ENCODE peak calls at places on chromosomes 12 and 14, in eight cellular contexts. Y is GM04504; K is choroid plexus epithelial cell; I is iPS-NIHi11; U is T follicular helper cell; L is CD4-positive, alpha-beta T cell; W is HAP-1; M is pancreas. T is an unnamed sample.

GRCh38 chr14:93972618-93973205 is 3.7 kb downstream of the ASB2 start:
- DNase-seq in Y (no peak), K (no peak), I (no peak), U (no peak), L (no peak), W (no peak), M (no peak), T (no peak)

GRCh38 chr12:30820406-30820946 is 65.7 kb upstream of the CAPRIN2 start:
- DNase-seq in Y (no peak), K (no peak), I (no peak), U (no peak), L (no peak), W (no peak), M (no peak), T (no peak)

GRCh38 chr14:71521736-71522135 is 410.5 kb upstream of the RGS6 start:
- DNase-seq in Y (no peak), K (no peak), I (no peak), U (no peak), L (no peak), W (no peak), M (no peak), T (no peak)

GRCh38 chr12:25496098-25496587 is 56.9 kb downstream of the LMNTD1 start:
- DNase-seq in Y (no peak), K (peak; percentile 17), I (no peak), U (no peak), L (no peak), W (no peak), M (no peak), T (no peak)

GRCh38 chr12:24839268-24839791 is 109.6 kb downstream of the BCAT1 start:
- DNase-seq in Y (no peak), K (peak; percentile 78), I (no peak), U (no peak), L (no peak), W (no peak), M (no peak), T (no peak)

GRCh38 chr12:1171657-1172056 is 180.6 kb downstream of the ERC1 start:
- DNase-seq in Y (no peak), K (peak; percentile 12), I (no peak), U (no peak), L (no peak), W (peak; percentile 85), M (no peak), T (no peak)

GRCh38 chr14:52033131-52033642 is 35.7 kb downstream of the NID2 start:
- DNase-seq in Y (peak; percentile 56), K (peak; percentile 68), I (no peak), U (no peak), L (no peak), W (no peak), M (no peak), T (no peak)

GRCh38 chr12:24864796-24865125 is 84.1 kb downstream of the BCAT1 start:
- DNase-seq in Y (no peak), K (peak; percentile 72), I (peak; percentile 13), U (no peak), L (no peak), W (no peak), M (no peak), T (no peak)

GRCh38 chr14:60933920-60934655 is 46.8 kb downstream of the TRMT5 start:
- DNase-seq in Y (no peak), K (no peak), I (no peak), U (no peak), L (no peak), W (peak; percentile 26), M (no peak), T (no peak)

GRCh38 chr12:89216141-89216952 is 136.0 kb downstream of the DUSP6 start:
- DNase-seq in Y (no peak), K (no peak), I (no peak), U (no peak), L (no peak), W (peak; percentile 90), M (no peak), T (no peak)

GRCh38 chr14:77615231-77616132 is 955 bp downstream of the SPTLC2 start:
- DNase-seq in Y (no peak), K (peak; percentile 14), I (no peak), U (no peak), L (no peak), W (no peak), M (no peak), T (no peak)

GRCh38 chr14:85501751-85502150 is 28.2 kb upstream of the FLRT2 start:
- DNase-seq in Y (no peak), K (no peak), I (no peak), U (no peak), L (no peak), W (no peak), M (no peak), T (no peak)

GRCh38 chr14:70045715-70046535 is 142.8 kb downstream of the SLC8A3 start:
- DNase-seq in Y (no peak), K (peak; percentile 70), I (peak; percentile 84), U (no peak), L (no peak), W (peak; percentile 52), M (peak; percentile 73), T (no peak)

GRCh38 chr14:56147980-56148901 is 30.0 kb downstream of the PELI2 start:
- DNase-seq in Y (no peak), K (no peak), I (no peak), U (no peak), L (no peak), W (peak; percentile 24), M (no peak), T (no peak)

GRCh38 chr12:104929368-104929767 is 28.7 kb downstream of the SLC41A2 start:
- DNase-seq in Y (no peak), K (no peak), I (no peak), U (no peak), L (no peak), W (no peak), M (no peak), T (no peak)

GRCh38 chr14:67618617-67619063 is 1.1 kb upstream of the ARG2 start:
- DNase-seq in Y (peak; percentile 60), K (peak; percentile 91), I (peak; percentile 56), U (peak; percentile 13), L (no peak), W (peak; percentile 86), M (no peak), T (no peak)

GRCh38 chr12:22874151-22874550 is 249.2 kb downstream of the ETNK1 start:
- DNase-seq in Y (no peak), K (no peak), I (no peak), U (no peak), L (no peak), W (no peak), M (no peak), T (no peak)

GRCh38 chr14:29462271-29462670 is 465.4 kb downstream of the PRKD1 start:
- DNase-seq in Y (no peak), K (no peak), I (no peak), U (no peak), L (no peak), W (no peak), M (no peak), T (no peak)

GRCh38 chr12:47946413-47947107 is 16.8 kb upstream of the TMEM106C start:
- DNase-seq in Y (no peak), K (peak; percentile 28), I (no peak), U (no peak), L (no peak), W (no peak), M (no peak), T (no peak)

GRCh38 chr14:105326891-105327694 is 12.5 kb downstream of the PACS2 start:
- DNase-seq in Y (no peak), K (no peak), I (peak; percentile 76), U (no peak), L (no peak), W (no peak), M (peak; percentile 18), T (no peak)

GRCh38 chr12:67223225-67223624 is 45.9 kb upstream of the CAND1 start:
- DNase-seq in Y (no peak), K (no peak), I (no peak), U (no peak), L (no peak), W (no peak), M (no peak), T (no peak)

GRCh38 chr14:33916663-33917565 is 34.0 kb downstream of the EGLN3 start:
- DNase-seq in Y (no peak), K (peak; percentile 29), I (no peak), U (no peak), L (no peak), W (no peak), M (no peak), T (peak; percentile 32)

GRCh38 chr12:58764100-58764953 is 156.0 kb downstream of the LRIG3 start:
- DNase-seq in Y (no peak), K (peak; percentile 66), I (no peak), U (no peak), L (no peak), W (peak; percentile 42), M (no peak), T (no peak)

GRCh38 chr12:53703746-53704145 is 23.5 kb downstream of the CALCOCO1 start:
- DNase-seq in Y (no peak), K (peak; percentile 13), I (no peak), U (no peak), L (no peak), W (no peak), M (no peak), T (no peak)

GRCh38 chr14:79585845-79586244 is 625.5 kb downstream of the DIO2 start:
- DNase-seq in Y (no peak), K (peak; percentile 86), I (no peak), U (no peak), L (no peak), W (no peak), M (no peak), T (no peak)

GRCh38 chr12:78568326-78569020 is 296.1 kb upstream of the SYT1 start:
- DNase-seq in Y (no peak), K (no peak), I (no peak), U (no peak), L (no peak), W (no peak), M (no peak), T (no peak)

GRCh38 chr12:52524898-52525591 is 4.9 kb upstream of the KRT5 start:
- DNase-seq in Y (no peak), K (no peak), I (no peak), U (no peak), L (no peak), W (no peak), M (no peak), T (no peak)

GRCh38 chr14:33343016-33343415 is 404.3 kb downstream of the NPAS3 start:
- DNase-seq in Y (no peak), K (peak; percentile 55), I (no peak), U (no peak), L (no peak), W (no peak), M (no peak), T (no peak)

GRCh38 chr12:32502693-32503510 is 103.5 kb downstream of the FGD4 start:
- DNase-seq in Y (peak; percentile 38), K (peak; percentile 93), I (no peak), U (no peak), L (no peak), W (peak; percentile 48), M (peak; percentile 31), T (no peak)

GRCh38 chr12:619346-619745 is 43.9 kb downstream of the NINJ2 start:
- DNase-seq in Y (no peak), K (no peak), I (no peak), U (no peak), L (no peak), W (no peak), M (no peak), T (no peak)